ENCODE peak calls at places on chromosome 9, in seven cellular contexts. Q is CD4-positive, alpha-beta T cell; A is CD8-positive, alpha-beta T cell; D is OCI-LY7; Y is fibroblast of the aortic adventitia; L is mucosa of descending colon; B is fibroblast of villous mesenchyme. Z is an unnamed sample.

GRCh38 chr9:137449931-137450537 is 8.9 kb upstream of the ENTPD8 start:
- DNase-seq in B (no peak), Q (no peak), Y (no peak), L (peak; percentile 10), D (no peak), A (no peak), Z (peak; percentile 1)

GRCh38 chr9:12604154-12604825 is 88.9 kb upstream of the TYRP1 start:
- DNase-seq in Q (no peak), Y (peak; percentile 14), D (no peak), L (no peak), B (peak; percentile 8), A (no peak), Z (no peak)

GRCh38 chr9:32571969-32572899 is 725 bp downstream of the NDUFB6 start:
- DNase-seq in B (peak; percentile 87), Q (peak; percentile 65), D (peak; percentile 87), Y (peak; percentile 79), L (peak; percentile 86), A (peak; percentile 49), Z (peak; percentile 59)

GRCh38 chr9:81634915-81635516 is 54.3 kb downstream of the TLE1 start:
- DNase-seq in B (peak; percentile 39), Y (no peak), D (no peak), L (no peak), Q (no peak), A (no peak), Z (no peak)

GRCh38 chr9:81411961-81412360 is 277.4 kb downstream of the TLE1 start:
- DNase-seq in Q (no peak), Y (no peak), D (no peak), L (no peak), A (no peak), B (no peak), Z (no peak)

GRCh38 chr9:108444400-108445358 is 411.1 kb downstream of the ACTL7B start:
- DNase-seq in D (no peak), Q (no peak), Y (peak; percentile 95), B (peak; percentile 93), A (no peak), L (no peak), Z (no peak)

GRCh38 chr9:138052635-138053320 is 175.2 kb downstream of the CACNA1B start:
- DNase-seq in D (no peak), Q (no peak), L (no peak), A (no peak), Y (no peak), B (no peak), Z (no peak)

GRCh38 chr9:120697448-120697847 is 16.8 kb downstream of the MEGF9 start:
- DNase-seq in A (no peak), L (no peak), B (no peak), Q (no peak), Y (no peak), D (no peak), Z (no peak)

GRCh38 chr9:134408939-134409737 is 82.9 kb downstream of the RXRA start:
- DNase-seq in B (no peak), Q (no peak), D (no peak), Y (no peak), A (no peak), L (no peak), Z (no peak)

GRCh38 chr9:134406366-134407122 is 80.3 kb downstream of the RXRA start:
- DNase-seq in L (no peak), B (peak; percentile 16), D (no peak), Q (no peak), A (no peak), Y (peak; percentile 22), Z (peak; percentile 34)

GRCh38 chr9:134407123-134407779 is 81.0 kb downstream of the RXRA start:
- DNase-seq in Q (peak; percentile 61), A (peak; percentile 52), B (peak; percentile 94), Y (peak; percentile 92), D (peak; percentile 86), L (peak; percentile 81), Z (peak; percentile 80)

GRCh38 chr9:134410078-134410834 is 84.0 kb downstream of the RXRA start:
- DNase-seq in D (no peak), A (no peak), L (peak; percentile 60), Q (no peak), B (no peak), Y (no peak), Z (no peak)

DNA sequence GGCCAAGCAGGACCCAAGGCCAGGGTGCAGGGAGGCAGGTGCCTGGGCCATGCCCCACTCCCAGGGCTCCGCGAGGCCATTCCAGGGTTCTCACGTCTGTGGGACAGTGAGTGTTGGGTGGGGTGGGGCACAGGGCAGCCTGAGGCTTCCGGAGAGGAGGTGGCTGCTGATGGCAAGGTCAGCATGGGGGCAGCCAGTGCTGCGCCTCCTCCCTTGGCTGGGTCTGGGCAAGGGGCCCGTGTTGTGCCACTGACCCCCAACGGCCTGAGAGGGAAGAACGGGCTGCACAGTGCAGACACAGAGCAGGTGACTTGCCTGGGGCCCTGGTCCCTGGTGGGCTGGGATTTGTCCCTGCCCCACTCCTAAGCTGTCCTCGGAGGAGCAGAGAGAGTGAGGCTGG is 82.1 kb downstream of the RXRA start:
- DNase-seq in B (no peak), L (no peak), A (no peak), Y (no peak), D (no peak), Q (no peak), Z (no peak)
- TF ChIP-seq CTCF in B (no peak), L (no peak), A (no peak), Y (no peak), D (peak; percentile 33), Q (no peak), Z (no peak)

DNA sequence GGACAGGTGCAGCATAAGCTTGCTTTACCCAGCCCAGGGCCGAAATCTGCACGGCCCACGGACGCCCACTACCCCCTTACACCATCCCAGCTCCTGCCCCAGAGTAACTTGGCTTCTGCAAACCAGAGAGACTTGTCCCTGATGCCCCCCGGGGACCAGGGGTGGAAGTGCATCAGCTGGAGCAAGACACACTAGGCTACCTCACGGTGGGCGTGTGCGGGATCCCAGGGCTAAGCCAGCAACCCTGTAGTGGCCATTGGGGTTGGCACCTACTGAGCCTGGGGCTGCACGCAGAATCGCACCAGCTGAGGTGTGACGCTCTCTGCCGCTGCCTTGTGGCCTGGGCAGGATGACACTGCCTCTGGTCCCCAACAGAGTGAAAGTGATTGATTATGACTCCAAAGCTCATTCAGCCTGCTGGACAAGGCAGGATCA is 6.1 kb upstream of the ZNF79 start:
- DNase-seq in Q (no peak), A (no peak), Y (no peak), D (peak; percentile 51), B (no peak), L (peak; percentile 35), Z (peak; percentile 32)
- TF ChIP-seq CTCF in Q (peak; percentile 42), A (peak; percentile 24), Y (peak; percentile 13), D (peak; percentile 67), B (peak; percentile 21), L (no peak), Z (peak; percentile 7)

GRCh38 chr9:124040186-124040920 is 28.8 kb downstream of the LHX2 start:
- DNase-seq in B (peak; percentile 20), L (no peak), Y (peak; percentile 21), Q (no peak), D (no peak), A (no peak), Z (no peak)
- TF ChIP-seq CTCF in B (no peak), L (no peak), Y (no peak), Q (no peak), D (no peak), A (no peak), Z (no peak)

DNA sequence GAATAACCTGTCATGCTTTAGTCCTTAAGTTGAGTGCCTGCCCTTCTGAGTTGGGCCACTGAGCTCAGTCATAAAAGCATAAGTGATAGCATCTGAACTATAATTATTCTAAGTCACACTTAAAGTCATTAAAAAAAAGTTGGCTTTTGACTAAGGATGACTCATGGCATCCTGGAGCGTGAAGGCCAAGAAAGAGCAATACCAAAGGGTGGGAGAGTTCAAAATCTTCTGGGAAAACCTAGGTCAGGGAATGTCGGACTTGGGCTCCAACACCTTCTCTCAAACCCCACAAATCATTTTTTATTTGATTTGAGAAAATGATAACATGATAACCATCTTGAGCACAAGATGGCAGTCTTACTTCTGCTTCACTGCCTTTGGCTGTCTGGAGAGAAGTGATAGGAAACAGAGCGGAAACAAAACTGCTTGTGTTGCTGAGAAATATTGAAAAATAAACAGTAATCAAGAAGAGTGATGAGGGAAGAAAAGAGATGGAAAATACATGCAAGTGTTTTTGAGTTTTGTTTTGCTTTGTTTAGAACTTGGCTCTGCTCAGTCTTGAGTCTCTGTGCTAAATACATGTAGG is 16.9 kb upstream of the NTRK2 start:
- DNase-seq in Q (no peak), Y (no peak), D (no peak), B (no peak), A (no peak), L (no peak), Z (no peak)
- TF ChIP-seq CTCF in Q (no peak), Y (no peak), D (no peak), B (no peak), A (no peak), L (no peak), Z (no peak)

GRCh38 chr9:69931340-69931739 is 110.7 kb downstream of the CFAP95 start:
- DNase-seq in A (no peak), B (peak; percentile 11), D (no peak), L (no peak), Y (peak; percentile 36), Q (no peak), Z (peak; percentile 8)
- TF ChIP-seq CTCF in A (no peak), B (peak; percentile 44), D (peak; percentile 53), L (no peak), Y (peak; percentile 49), Q (no peak), Z (peak; percentile 42)

GRCh38 chr9:122463828-122464632 is 13.7 kb downstream of the OR1J1 start:
- DNase-seq in Y (no peak), B (no peak), D (peak; percentile 47), A (no peak), Q (no peak), L (peak; percentile 11), Z (peak; percentile 11)
- TF ChIP-seq CTCF in Y (no peak), B (peak; percentile 7), D (peak; percentile 71), A (peak; percentile 15), Q (no peak), L (no peak), Z (no peak)

DNA sequence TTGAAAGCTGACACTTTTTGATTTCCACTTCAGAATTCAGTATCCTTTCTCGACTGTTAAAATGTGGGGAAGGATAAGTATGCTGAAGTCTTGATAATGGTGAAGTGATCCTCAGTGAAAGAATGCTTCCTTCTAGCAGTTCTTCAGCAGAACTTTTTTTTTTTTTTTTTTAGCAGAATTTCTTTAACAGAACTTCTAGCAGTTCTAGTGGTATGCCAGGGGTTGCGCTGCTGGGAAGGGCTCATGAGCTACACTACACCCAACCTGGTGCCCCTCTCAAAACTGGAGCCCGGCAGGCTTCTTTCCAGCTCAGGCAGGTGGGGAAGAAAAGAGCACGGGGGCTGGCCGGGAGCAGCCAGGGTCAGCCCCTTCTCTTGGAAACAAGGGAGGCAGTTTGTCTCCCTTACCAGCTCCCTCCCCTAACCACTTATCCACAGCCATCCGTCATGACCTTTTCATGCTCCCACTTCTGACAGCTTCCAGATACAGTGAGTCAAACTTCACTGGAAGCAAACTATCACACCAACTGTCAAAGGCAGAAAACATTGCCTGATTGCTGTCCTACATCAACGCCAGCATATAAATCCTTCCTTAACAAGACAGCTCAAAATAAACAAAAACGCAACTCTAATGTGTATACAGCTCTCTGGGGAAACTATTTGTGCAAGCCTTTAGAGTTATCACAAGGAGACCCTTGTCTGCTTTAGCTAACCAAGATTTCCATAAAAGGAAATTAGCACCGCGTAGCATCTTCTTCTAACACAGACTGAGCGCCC is 211.5 kb downstream of the GAPVD1 start:
- DNase-seq in Y (peak; percentile 83), Q (no peak), L (peak; percentile 8), A (no peak), B (peak; percentile 93), D (no peak), Z (peak; percentile 37)
- TF ChIP-seq CTCF in Y (peak; percentile 37), Q (no peak), L (no peak), A (no peak), B (peak; percentile 36), D (no peak), Z (no peak)